ENCODE peak calls at places on chromosomes 11 and 22, in six cellular contexts. One of them, this sample, is unnamed.

GRCh38 chr11:64885367-64886286 is 7.2 kb upstream of the EHD1 start:
- DNase-seq in A549: no peak
- DNase-seq in H1: no peak
- DNase-seq in stomach: no peak
- DNase-seq in K562: peak
- DNase-seq in tibial nerve: no peak
- DNase-seq in this sample: no peak

GRCh38 chr11:2807276-2807681 is 78.3 kb downstream of the CDKN1C start:
- DNase-seq in A549: no peak
- DNase-seq in H1: no peak
- DNase-seq in stomach: peak
- DNase-seq in K562: no peak
- DNase-seq in tibial nerve: peak
- DNase-seq in this sample: peak

GRCh38 chr22:23282089-23282501 is 101.8 kb downstream of the BCR start:
- DNase-seq in A549: peak
- DNase-seq in H1: no peak
- DNase-seq in stomach: peak
- DNase-seq in K562: no peak
- DNase-seq in tibial nerve: peak
- DNase-seq in this sample: peak

GRCh38 chr22:42065408-42066132 is 5.0 kb downstream of the NAGA start:
- DNase-seq in A549: no peak
- DNase-seq in H1: no peak
- DNase-seq in stomach: no peak
- DNase-seq in K562: no peak
- DNase-seq in tibial nerve: no peak
- DNase-seq in this sample: no peak

GRCh38 chr11:34337016-34337415 is 20.8 kb downstream of the ABTB2 start:
- DNase-seq in A549: no peak
- DNase-seq in H1: no peak
- DNase-seq in stomach: no peak
- DNase-seq in K562: no peak
- DNase-seq in tibial nerve: no peak
- DNase-seq in this sample: no peak

GRCh38 chr11:35531246-35531645 is 5.8 kb upstream of the PAMR1 start:
- DNase-seq in A549: no peak
- DNase-seq in H1: no peak
- DNase-seq in stomach: no peak
- DNase-seq in K562: no peak
- DNase-seq in tibial nerve: no peak
- DNase-seq in this sample: no peak

GRCh38 chr11:45107051-45107450 is 39.4 kb upstream of the PRDM11 start:
- DNase-seq in A549: no peak
- DNase-seq in H1: no peak
- DNase-seq in stomach: no peak
- DNase-seq in K562: no peak
- DNase-seq in tibial nerve: no peak
- DNase-seq in this sample: no peak

GRCh38 chr11:20518323-20518834 is 81.0 kb upstream of the SLC6A5 start:
- DNase-seq in A549: no peak
- DNase-seq in H1: no peak
- DNase-seq in stomach: no peak
- DNase-seq in K562: no peak
- DNase-seq in tibial nerve: no peak
- DNase-seq in this sample: no peak

GRCh38 chr22:37229012-37229804 is 14.9 kb downstream of the RAC2 start:
- DNase-seq in A549: peak
- DNase-seq in H1: no peak
- DNase-seq in stomach: no peak
- DNase-seq in K562: peak
- DNase-seq in tibial nerve: no peak
- DNase-seq in this sample: no peak

GRCh38 chr11:9461760-9462134 is 935 bp downstream of the ZNF143 start:
- DNase-seq in A549: peak
- DNase-seq in H1: no peak
- DNase-seq in stomach: no peak
- DNase-seq in K562: no peak
- DNase-seq in tibial nerve: no peak
- DNase-seq in this sample: no peak

GRCh38 chr22:45549739-45550138 is 47.1 kb downstream of the FBLN1 start:
- DNase-seq in A549: no peak
- DNase-seq in H1: no peak
- DNase-seq in stomach: no peak
- DNase-seq in K562: no peak
- DNase-seq in tibial nerve: no peak
- DNase-seq in this sample: no peak

GRCh38 chr11:120800206-120800605 is 223.7 kb upstream of the TBCEL start:
- DNase-seq in A549: no peak
- DNase-seq in H1: no peak
- DNase-seq in stomach: no peak
- DNase-seq in K562: no peak
- DNase-seq in tibial nerve: no peak
- DNase-seq in this sample: no peak

GRCh38 chr11:77079666-77080065 is 12.9 kb downstream of the CAPN5 start:
- DNase-seq in A549: no peak
- DNase-seq in H1: no peak
- DNase-seq in stomach: no peak
- DNase-seq in K562: no peak
- DNase-seq in tibial nerve: no peak
- DNase-seq in this sample: no peak

GRCh38 chr11:103727262-103727661 is 309.2 kb upstream of the DDI1 start:
- DNase-seq in A549: no peak
- DNase-seq in H1: no peak
- DNase-seq in stomach: no peak
- DNase-seq in K562: no peak
- DNase-seq in tibial nerve: no peak
- DNase-seq in this sample: no peak

GRCh38 chr11:103729653-103730052 is 306.8 kb upstream of the DDI1 start:
- DNase-seq in A549: no peak
- DNase-seq in H1: no peak
- DNase-seq in stomach: no peak
- DNase-seq in K562: no peak
- DNase-seq in tibial nerve: no peak
- DNase-seq in this sample: no peak

GRCh38 chr11:103733889-103734288 is 302.6 kb upstream of the DDI1 start:
- DNase-seq in A549: no peak
- DNase-seq in H1: no peak
- DNase-seq in stomach: no peak
- DNase-seq in K562: no peak
- DNase-seq in tibial nerve: no peak
- DNase-seq in this sample: no peak

GRCh38 chr11:103731681-103732080 is 304.8 kb upstream of the DDI1 start:
- DNase-seq in A549: no peak
- DNase-seq in H1: no peak
- DNase-seq in stomach: no peak
- DNase-seq in K562: no peak
- DNase-seq in tibial nerve: no peak
- DNase-seq in this sample: no peak

DNA sequence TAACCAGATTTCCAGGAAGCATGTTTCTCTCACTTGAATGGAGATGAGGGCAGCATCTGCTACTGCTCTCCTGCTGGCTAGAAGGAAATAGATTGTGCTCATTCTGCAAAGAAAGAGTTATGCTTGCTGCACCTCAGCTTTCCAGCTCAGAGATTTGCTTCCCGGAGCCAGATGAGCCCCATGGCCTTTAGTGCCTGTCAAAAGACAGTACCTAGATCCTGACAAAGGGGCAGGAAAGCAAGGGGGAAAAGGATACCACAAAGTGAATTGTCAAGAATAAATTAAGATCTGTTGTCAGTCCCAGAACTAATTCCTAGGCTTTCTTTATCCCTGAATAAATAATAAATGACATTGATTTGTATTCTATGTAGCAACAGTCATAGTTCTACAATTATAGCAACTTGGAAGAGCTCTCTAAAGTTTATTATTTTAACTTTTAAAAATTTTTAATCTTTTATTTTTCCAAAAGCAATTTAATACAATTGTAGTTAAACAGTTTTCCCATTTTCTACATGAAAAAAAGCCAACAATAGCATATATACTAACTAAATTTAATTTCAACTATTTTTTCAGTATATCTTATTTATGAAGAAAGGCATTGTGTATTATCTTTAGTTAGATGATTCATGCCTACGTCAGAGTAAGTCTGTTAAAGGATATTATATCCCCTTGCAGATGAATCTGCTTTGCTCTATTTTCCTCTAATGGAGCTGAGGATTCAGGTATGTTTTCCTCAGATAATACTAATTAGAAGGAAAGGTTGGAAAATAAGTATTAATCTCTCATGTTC is 306.1 kb upstream of the DDI1 start:
- DNase-seq in A549: no peak
- DNase-seq in H1: no peak
- DNase-seq in stomach: no peak
- DNase-seq in K562: no peak
- DNase-seq in tibial nerve: no peak
- DNase-seq in this sample: no peak
- TF ChIP-seq EP300 in A549: no peak
- TF ChIP-seq EP300 in H1: no peak
- TF ChIP-seq EP300 in stomach: no peak
- TF ChIP-seq EP300 in K562: no peak
- TF ChIP-seq EP300 in tibial nerve: no peak
- TF ChIP-seq EP300 in this sample: no peak

DNA sequence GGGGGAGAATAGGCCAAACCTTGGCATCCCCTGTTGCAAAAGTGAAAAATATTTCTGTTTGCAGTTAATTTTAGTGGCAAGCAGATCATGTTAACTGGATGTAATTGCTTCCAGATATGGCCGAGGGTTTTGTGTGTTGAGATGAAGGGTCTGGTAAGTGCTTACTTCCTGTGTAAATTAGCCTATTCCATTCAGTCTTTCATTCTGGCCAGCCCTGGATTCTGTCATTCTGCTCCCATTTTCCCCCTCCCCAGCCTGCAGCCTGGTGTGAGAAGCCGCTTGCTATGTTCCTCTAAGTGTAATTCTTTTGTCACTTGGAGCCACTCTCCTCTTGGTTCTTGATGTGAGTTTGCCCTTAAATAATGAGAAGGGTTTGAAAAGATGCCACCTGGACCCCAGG is 17.5 kb downstream of the ZBTB16 start:
- DNase-seq in A549: no peak
- DNase-seq in H1: no peak
- DNase-seq in stomach: no peak
- DNase-seq in K562: no peak
- DNase-seq in tibial nerve: no peak
- DNase-seq in this sample: no peak
- H3K4me3 ChIP-seq in A549: no peak
- H3K4me3 ChIP-seq in H1: no peak
- H3K4me3 ChIP-seq in stomach: peak
- H3K4me3 ChIP-seq in K562: no peak
- H3K4me3 ChIP-seq in tibial nerve: no peak
- H3K4me3 ChIP-seq in this sample: no peak

GRCh38 chr11:57662893-57663292 is 5.0 kb upstream of the ZDHHC5 start:
- DNase-seq in A549: no peak
- DNase-seq in H1: no peak
- DNase-seq in stomach: no peak
- DNase-seq in K562: no peak
- DNase-seq in tibial nerve: no peak
- DNase-seq in this sample: no peak
- TF ChIP-seq CTCF in A549: no peak
- TF ChIP-seq CTCF in H1: no peak
- TF ChIP-seq CTCF in stomach: no peak
- TF ChIP-seq CTCF in K562: peak
- TF ChIP-seq CTCF in tibial nerve: no peak
- TF ChIP-seq CTCF in this sample: no peak

DNA sequence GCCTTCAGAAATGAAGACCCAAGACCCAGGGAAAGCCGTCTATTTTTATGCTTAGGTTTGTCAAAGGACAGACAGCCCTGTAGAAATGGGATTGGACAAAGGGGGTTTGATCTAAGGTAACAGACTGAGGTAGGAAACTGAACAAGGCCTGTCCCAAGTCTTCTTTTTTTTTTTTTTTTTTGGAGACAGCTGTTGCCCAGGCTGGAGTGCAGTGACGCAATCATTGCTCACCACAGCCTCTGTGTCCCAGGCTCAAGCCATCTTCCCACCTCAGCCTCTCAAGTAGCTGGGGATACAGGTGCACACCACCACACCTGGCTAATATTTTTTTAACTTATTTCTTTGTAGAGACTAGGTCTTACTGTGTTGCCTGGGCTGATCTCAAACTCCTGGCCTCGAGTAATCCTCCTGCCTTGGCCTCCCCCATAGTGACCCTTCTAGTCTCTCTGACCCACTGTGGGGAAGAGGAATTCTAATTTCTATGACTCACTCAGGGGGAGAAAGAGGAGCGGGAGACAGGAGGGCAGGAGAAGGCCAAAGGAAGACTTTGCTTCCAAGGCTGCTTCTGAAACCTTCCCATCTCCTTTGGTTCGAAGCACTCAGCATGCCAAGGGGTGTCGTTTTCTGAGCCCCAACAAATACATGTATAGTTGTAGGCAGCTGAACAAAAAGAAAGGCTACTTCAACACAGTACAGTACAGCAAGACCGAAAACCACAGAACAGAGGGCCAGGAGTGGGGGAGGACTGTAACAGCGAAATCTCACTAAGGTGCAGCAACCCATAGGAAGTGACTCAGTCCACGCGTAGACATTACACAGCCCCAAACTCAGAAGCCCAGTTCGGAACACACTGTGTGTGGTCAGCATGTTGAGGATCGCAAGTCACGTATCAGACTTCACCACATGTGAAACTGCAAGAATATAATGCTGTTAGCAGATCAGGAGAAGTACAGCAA is 872 bp downstream of the TMA7B start:
- DNase-seq in A549: no peak
- DNase-seq in H1: no peak
- DNase-seq in stomach: peak
- DNase-seq in K562: peak
- DNase-seq in tibial nerve: no peak
- DNase-seq in this sample: no peak
- TF ChIP-seq EP300 in A549: no peak
- TF ChIP-seq EP300 in H1: no peak
- TF ChIP-seq EP300 in stomach: no peak
- TF ChIP-seq EP300 in K562: peak
- TF ChIP-seq EP300 in tibial nerve: no peak
- TF ChIP-seq EP300 in this sample: no peak